ENCODE peak calls at places on chromosomes 2 and 18, in ten cellular contexts. J, T, Y, U, B, O, W, C, Z and R are unnamed samples.

GRCh38 chr18:61825386-61825785 is 67.4 kb downstream of the RNF152 start:
- DNase-seq in J (no peak), T (no peak), Y (peak), U (no peak), B (no peak), O (no peak), W (no peak), C (no peak), Z (no peak), R (no peak)

GRCh38 chr18:62514570-62514969 is 8.3 kb upstream of the ZCCHC2 start:
- DNase-seq in J (no peak), T (no peak), Y (no peak), U (no peak), B (no peak), O (no peak), W (no peak), C (no peak), Z (no peak), R (no peak)

GRCh38 chr2:128530025-128530573 is 211.4 kb upstream of the HS6ST1 start:
- DNase-seq in J (no peak), T (peak), Y (no peak), U (no peak), B (no peak), O (no peak), W (no peak), C (no peak), Z (no peak), R (no peak)

GRCh38 chr2:48471048-48471474 is 58.9 kb upstream of the STON1 start:
- DNase-seq in J (no peak), T (no peak), Y (peak), U (no peak), B (no peak), O (peak), W (no peak), C (peak), Z (peak), R (no peak)

GRCh38 chr2:106195996-106196395 is 1.9 kb upstream of the UXS1 start:
- DNase-seq in J (no peak), T (no peak), Y (no peak), U (no peak), B (no peak), O (no peak), W (no peak), C (no peak), Z (no peak), R (no peak)

GRCh38 chr2:95271381-95271971 is 2.8 kb upstream of the PROM2 start:
- DNase-seq in J (no peak), T (peak), Y (no peak), U (no peak), B (no peak), O (no peak), W (peak), C (peak), Z (no peak), R (peak)

GRCh38 chr2:229313591-229313990 is 42.5 kb upstream of the PID1 start:
- DNase-seq in J (no peak), T (no peak), Y (peak), U (no peak), B (no peak), O (no peak), W (no peak), C (no peak), Z (no peak), R (no peak)

GRCh38 chr2:99801304-99801909 is 311.6 kb upstream of the REV1 start:
- DNase-seq in J (no peak), T (no peak), Y (no peak), U (no peak), B (no peak), O (no peak), W (no peak), C (no peak), Z (no peak), R (no peak)

GRCh38 chr2:50466694-50467093 is 565.2 kb downstream of the NRXN1 start:
- DNase-seq in J (no peak), T (no peak), Y (no peak), U (no peak), B (no peak), O (no peak), W (no peak), C (no peak), Z (no peak), R (no peak)

GRCh38 chr2:205352593-205352992 is 329.7 kb upstream of the NRP2 start:
- DNase-seq in J (no peak), T (no peak), Y (peak), U (no peak), B (no peak), O (no peak), W (no peak), C (no peak), Z (no peak), R (no peak)

GRCh38 chr18:45619062-45619825 is 4.0 kb downstream of the SLC14A2 start:
- DNase-seq in J (peak), T (no peak), Y (no peak), U (peak), B (peak), O (no peak), W (no peak), C (peak), Z (no peak), R (no peak)

GRCh38 chr2:176781570-176782217 is 430.9 kb upstream of the HNRNPA3 start:
- DNase-seq in J (no peak), T (no peak), Y (no peak), U (no peak), B (no peak), O (no peak), W (no peak), C (no peak), Z (no peak), R (no peak)

GRCh38 chr2:146229513-146230155 is 1615.2 kb upstream of the ACVR2A start:
- DNase-seq in J (no peak), T (no peak), Y (no peak), U (no peak), B (no peak), O (no peak), W (no peak), C (no peak), Z (no peak), R (no peak)

GRCh38 chr2:45616663-45617411 is 5.8 kb upstream of the SRBD1 start:
- DNase-seq in J (no peak), T (no peak), Y (no peak), U (no peak), B (no peak), O (no peak), W (no peak), C (no peak), Z (no peak), R (no peak)

GRCh38 chr2:160270571-160271113 is 70.6 kb upstream of the ITGB6 start:
- DNase-seq in J (peak), T (no peak), Y (no peak), U (no peak), B (no peak), O (peak), W (no peak), C (no peak), Z (peak), R (no peak)

GRCh38 chr2:3679616-3680393 is 21.8 kb downstream of the ALLC start:
- DNase-seq in J (no peak), T (no peak), Y (no peak), U (no peak), B (no peak), O (no peak), W (no peak), C (no peak), Z (no peak), R (no peak)

DNA sequence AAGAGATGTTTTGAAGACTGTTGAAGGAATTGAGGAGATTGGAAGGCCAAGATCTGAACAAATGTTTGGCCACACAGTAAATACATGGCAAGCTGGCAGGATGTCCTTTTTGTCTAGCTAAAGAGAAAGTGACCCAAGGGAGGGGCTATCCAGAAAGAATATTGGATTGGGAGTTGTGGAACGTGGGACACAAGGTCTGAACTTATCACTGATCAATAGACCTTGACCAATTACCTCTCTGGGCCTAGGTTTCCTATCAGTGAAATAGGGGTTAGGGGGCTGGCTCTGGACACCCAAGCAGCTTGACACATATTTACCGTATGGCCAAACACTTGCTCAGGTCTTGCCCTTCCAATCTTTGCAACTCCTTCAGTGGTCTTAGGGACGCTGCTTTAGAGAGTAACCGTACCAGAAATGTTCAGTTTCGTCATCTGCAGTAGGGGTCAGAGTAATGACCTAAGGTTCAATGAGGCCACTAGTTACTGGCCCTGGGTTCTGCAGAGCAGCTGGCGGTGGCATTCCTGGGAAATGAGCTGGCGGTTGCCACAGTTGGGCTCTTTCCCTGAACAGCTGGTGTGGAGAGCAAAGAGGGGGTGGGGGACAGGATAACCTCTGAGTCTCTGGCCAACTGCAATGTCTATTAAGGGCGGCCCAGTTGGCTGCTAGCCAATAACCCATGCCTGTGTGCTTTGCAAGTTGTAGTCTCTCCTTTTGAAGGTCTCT is 70.1 kb upstream of the STPG4 start:
- DNase-seq in J (peak), T (no peak), Y (peak), U (peak), B (peak), O (no peak), W (no peak), C (no peak), Z (no peak), R (peak)
- H3K27ac ChIP-seq in J (peak), T (no peak), Y (no peak), U (peak), B (no peak), O (peak), W (no peak), C (no peak), Z (no peak), R (no peak)

GRCh38 chr2:238126775-238127164 is 11.7 kb upstream of the KLHL30 start:
- DNase-seq in J (no peak), T (no peak), Y (no peak), U (no peak), B (no peak), O (no peak), W (no peak), C (no peak), Z (no peak), R (no peak)
- H3K27ac ChIP-seq in J (no peak), T (no peak), Y (no peak), U (no peak), B (no peak), O (no peak), W (no peak), C (no peak), Z (no peak), R (no peak)

DNA sequence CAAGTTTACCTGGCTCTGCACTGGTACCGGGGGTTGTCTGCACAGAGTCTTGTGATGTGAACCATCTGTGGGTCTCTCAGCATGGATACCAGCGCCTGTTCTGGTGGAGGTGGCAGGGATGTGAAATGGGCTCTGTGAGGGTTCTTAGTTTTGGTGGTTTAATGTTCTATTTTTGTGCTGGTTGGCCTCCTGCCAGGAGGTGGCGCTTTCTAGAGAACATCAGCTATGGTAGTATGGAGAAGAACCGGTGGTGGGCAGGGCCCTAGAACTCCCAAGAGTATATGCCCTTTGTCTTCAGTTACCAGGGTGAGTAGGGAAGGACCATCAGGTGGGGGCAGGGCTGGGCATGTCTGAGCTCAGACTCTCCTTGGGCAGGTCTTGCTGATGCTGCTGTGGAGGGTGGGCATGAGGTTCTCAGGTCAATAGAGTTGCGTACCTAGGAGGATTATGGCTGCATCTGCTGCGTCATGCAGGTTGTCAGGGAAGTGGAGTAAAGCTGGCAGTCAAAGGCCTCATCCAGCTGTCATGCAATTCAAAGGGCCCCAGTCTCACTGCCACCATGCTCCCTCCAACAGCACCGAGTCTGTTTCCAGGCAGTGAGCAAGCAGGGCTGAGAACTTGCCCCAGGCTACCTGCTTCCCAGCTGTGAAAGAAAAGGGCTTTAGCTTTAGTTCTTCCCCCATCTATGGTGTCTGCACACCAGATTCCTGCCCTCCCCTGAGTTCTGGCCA is 278.0 kb downstream of the METTL4 start:
- DNase-seq in J (no peak), T (no peak), Y (no peak), U (no peak), B (no peak), O (no peak), W (no peak), C (no peak), Z (peak), R (no peak)
- H3K27ac ChIP-seq in J (no peak), T (no peak), Y (no peak), U (no peak), B (no peak), O (no peak), W (no peak), C (no peak), Z (no peak), R (no peak)

GRCh38 chr18:36045241-36045999 is 21.9 kb downstream of the RPRD1A start:
- DNase-seq in J (no peak), T (no peak), Y (no peak), U (no peak), B (no peak), O (no peak), W (no peak), C (no peak), Z (peak), R (no peak)
- H3K27ac ChIP-seq in J (no peak), T (no peak), Y (no peak), U (no peak), B (no peak), O (no peak), W (no peak), C (no peak), Z (peak), R (peak)